ENCODE peak calls at places on chromosomes 6 and 20, in seven cellular contexts. One of them, this sample, is unnamed.

GRCh38 chr20:5735845-5736530 is 14.2 kb upstream of the SHLD1 start:
- DNase-seq in stimulated activated CD8-positive, alpha-beta memory T cell treated with anti-CD3 and anti-CD28 coated beads, Interleukin-7, amount 100 ng/mL, for 1 hour: no peak
- DNase-seq in Calu3: no peak
- DNase-seq in mesothelial cell of epicardium: no peak
- DNase-seq in A172: no peak
- DNase-seq in anterior cingulate cortex: no peak
- DNase-seq in fibroblast of mammary gland: no peak
- DNase-seq in this sample: no peak

GRCh38 chr6:159804504-159804903 is 4.4 kb downstream of the PNLDC1 start:
- DNase-seq in mesothelial cell of epicardium: no peak
- DNase-seq in Calu3: no peak
- DNase-seq in A172: no peak
- DNase-seq in fibroblast of mammary gland: no peak
- DNase-seq in anterior cingulate cortex: no peak
- DNase-seq in stimulated activated CD8-positive, alpha-beta memory T cell treated with anti-CD3 and anti-CD28 coated beads, Interleukin-7, amount 100 ng/mL, for 1 hour: no peak
- DNase-seq in this sample: no peak

GRCh38 chr20:60691966-60692615 is 560.0 kb upstream of the CDH4 start:
- DNase-seq in A172: no peak
- DNase-seq in anterior cingulate cortex: no peak
- DNase-seq in stimulated activated CD8-positive, alpha-beta memory T cell treated with anti-CD3 and anti-CD28 coated beads, Interleukin-7, amount 100 ng/mL, for 1 hour: no peak
- DNase-seq in fibroblast of mammary gland: no peak
- DNase-seq in mesothelial cell of epicardium: no peak
- DNase-seq in Calu3: no peak
- DNase-seq in this sample: no peak

GRCh38 chr6:12403946-12404647 is 113.9 kb downstream of the EDN1 start:
- DNase-seq in A172: no peak
- DNase-seq in mesothelial cell of epicardium: no peak
- DNase-seq in anterior cingulate cortex: no peak
- DNase-seq in Calu3: no peak
- DNase-seq in fibroblast of mammary gland: peak
- DNase-seq in stimulated activated CD8-positive, alpha-beta memory T cell treated with anti-CD3 and anti-CD28 coated beads, Interleukin-7, amount 100 ng/mL, for 1 hour: no peak
- DNase-seq in this sample: no peak

GRCh38 chr6:45472383-45472782 is 94.6 kb upstream of the SUPT3H start:
- DNase-seq in mesothelial cell of epicardium: no peak
- DNase-seq in anterior cingulate cortex: no peak
- DNase-seq in Calu3: no peak
- DNase-seq in fibroblast of mammary gland: peak
- DNase-seq in A172: no peak
- DNase-seq in stimulated activated CD8-positive, alpha-beta memory T cell treated with anti-CD3 and anti-CD28 coated beads, Interleukin-7, amount 100 ng/mL, for 1 hour: no peak
- DNase-seq in this sample: no peak

GRCh38 chr6:69801225-69801624 is 4.4 kb upstream of the LMBRD1 start:
- DNase-seq in A172: no peak
- DNase-seq in stimulated activated CD8-positive, alpha-beta memory T cell treated with anti-CD3 and anti-CD28 coated beads, Interleukin-7, amount 100 ng/mL, for 1 hour: no peak
- DNase-seq in Calu3: no peak
- DNase-seq in mesothelial cell of epicardium: no peak
- DNase-seq in fibroblast of mammary gland: no peak
- DNase-seq in anterior cingulate cortex: no peak
- DNase-seq in this sample: no peak

GRCh38 chr6:48671506-48671905 is 560.5 kb upstream of the PTCHD4 start:
- DNase-seq in fibroblast of mammary gland: peak
- DNase-seq in stimulated activated CD8-positive, alpha-beta memory T cell treated with anti-CD3 and anti-CD28 coated beads, Interleukin-7, amount 100 ng/mL, for 1 hour: no peak
- DNase-seq in mesothelial cell of epicardium: no peak
- DNase-seq in A172: peak
- DNase-seq in anterior cingulate cortex: no peak
- DNase-seq in Calu3: no peak
- DNase-seq in this sample: no peak

GRCh38 chr6:115773741-115774140 is 286.9 kb downstream of the FRK start:
- DNase-seq in Calu3: no peak
- DNase-seq in fibroblast of mammary gland: no peak
- DNase-seq in A172: no peak
- DNase-seq in mesothelial cell of epicardium: no peak
- DNase-seq in anterior cingulate cortex: no peak
- DNase-seq in stimulated activated CD8-positive, alpha-beta memory T cell treated with anti-CD3 and anti-CD28 coated beads, Interleukin-7, amount 100 ng/mL, for 1 hour: no peak
- DNase-seq in this sample: no peak

GRCh38 chr6:95133578-95133977 is 443.8 kb upstream of the MANEA start:
- DNase-seq in mesothelial cell of epicardium: no peak
- DNase-seq in A172: no peak
- DNase-seq in Calu3: peak
- DNase-seq in stimulated activated CD8-positive, alpha-beta memory T cell treated with anti-CD3 and anti-CD28 coated beads, Interleukin-7, amount 100 ng/mL, for 1 hour: no peak
- DNase-seq in fibroblast of mammary gland: no peak
- DNase-seq in anterior cingulate cortex: no peak
- DNase-seq in this sample: no peak

GRCh38 chr20:7728373-7728772 is 211.9 kb downstream of the HAO1 start:
- DNase-seq in mesothelial cell of epicardium: no peak
- DNase-seq in A172: no peak
- DNase-seq in stimulated activated CD8-positive, alpha-beta memory T cell treated with anti-CD3 and anti-CD28 coated beads, Interleukin-7, amount 100 ng/mL, for 1 hour: no peak
- DNase-seq in fibroblast of mammary gland: peak
- DNase-seq in Calu3: no peak
- DNase-seq in anterior cingulate cortex: no peak
- DNase-seq in this sample: no peak

GRCh38 chr20:5663396-5663795 is 86.8 kb upstream of the SHLD1 start:
- DNase-seq in anterior cingulate cortex: no peak
- DNase-seq in fibroblast of mammary gland: no peak
- DNase-seq in Calu3: no peak
- DNase-seq in A172: no peak
- DNase-seq in stimulated activated CD8-positive, alpha-beta memory T cell treated with anti-CD3 and anti-CD28 coated beads, Interleukin-7, amount 100 ng/mL, for 1 hour: no peak
- DNase-seq in mesothelial cell of epicardium: no peak
- DNase-seq in this sample: no peak

GRCh38 chr6:116840091-116840490 is 11.2 kb upstream of the GPRC6A start:
- DNase-seq in A172: peak
- DNase-seq in Calu3: no peak
- DNase-seq in fibroblast of mammary gland: peak
- DNase-seq in anterior cingulate cortex: no peak
- DNase-seq in stimulated activated CD8-positive, alpha-beta memory T cell treated with anti-CD3 and anti-CD28 coated beads, Interleukin-7, amount 100 ng/mL, for 1 hour: no peak
- DNase-seq in mesothelial cell of epicardium: no peak
- DNase-seq in this sample: no peak

GRCh38 chr20:20410678-20411077 is 42.8 kb downstream of the INSM1 start:
- DNase-seq in mesothelial cell of epicardium: no peak
- DNase-seq in fibroblast of mammary gland: no peak
- DNase-seq in A172: no peak
- DNase-seq in anterior cingulate cortex: no peak
- DNase-seq in Calu3: no peak
- DNase-seq in stimulated activated CD8-positive, alpha-beta memory T cell treated with anti-CD3 and anti-CD28 coated beads, Interleukin-7, amount 100 ng/mL, for 1 hour: no peak
- DNase-seq in this sample: no peak

GRCh38 chr6:128432394-128432793 is 88.0 kb downstream of the PTPRK start:
- DNase-seq in anterior cingulate cortex: no peak
- DNase-seq in Calu3: no peak
- DNase-seq in stimulated activated CD8-positive, alpha-beta memory T cell treated with anti-CD3 and anti-CD28 coated beads, Interleukin-7, amount 100 ng/mL, for 1 hour: no peak
- DNase-seq in A172: peak
- DNase-seq in fibroblast of mammary gland: peak
- DNase-seq in mesothelial cell of epicardium: no peak
- DNase-seq in this sample: no peak

GRCh38 chr6:82246802-82247633 is 526 bp downstream of the IBTK start:
- DNase-seq in fibroblast of mammary gland: peak
- DNase-seq in A172: peak
- DNase-seq in stimulated activated CD8-positive, alpha-beta memory T cell treated with anti-CD3 and anti-CD28 coated beads, Interleukin-7, amount 100 ng/mL, for 1 hour: no peak
- DNase-seq in Calu3: peak
- DNase-seq in mesothelial cell of epicardium: peak
- DNase-seq in anterior cingulate cortex: peak
- DNase-seq in this sample: no peak

GRCh38 chr6:79570129-79570801 is 33.0 kb upstream of the LCA5 start:
- DNase-seq in fibroblast of mammary gland: peak
- DNase-seq in Calu3: peak
- DNase-seq in A172: peak
- DNase-seq in stimulated activated CD8-positive, alpha-beta memory T cell treated with anti-CD3 and anti-CD28 coated beads, Interleukin-7, amount 100 ng/mL, for 1 hour: no peak
- DNase-seq in mesothelial cell of epicardium: no peak
- DNase-seq in anterior cingulate cortex: no peak
- DNase-seq in this sample: no peak

GRCh38 chr6:13284646-13285045 is 43.7 kb downstream of the TBC1D7 start:
- DNase-seq in A172: no peak
- DNase-seq in mesothelial cell of epicardium: no peak
- DNase-seq in fibroblast of mammary gland: no peak
- DNase-seq in anterior cingulate cortex: no peak
- DNase-seq in Calu3: no peak
- DNase-seq in stimulated activated CD8-positive, alpha-beta memory T cell treated with anti-CD3 and anti-CD28 coated beads, Interleukin-7, amount 100 ng/mL, for 1 hour: no peak
- DNase-seq in this sample: no peak

GRCh38 chr20:50541606-50542041 is 31.4 kb downstream of the PTPN1 start:
- DNase-seq in stimulated activated CD8-positive, alpha-beta memory T cell treated with anti-CD3 and anti-CD28 coated beads, Interleukin-7, amount 100 ng/mL, for 1 hour: no peak
- DNase-seq in fibroblast of mammary gland: no peak
- DNase-seq in anterior cingulate cortex: no peak
- DNase-seq in A172: peak
- DNase-seq in Calu3: peak
- DNase-seq in mesothelial cell of epicardium: no peak
- DNase-seq in this sample: no peak

GRCh38 chr6:51182884-51183283 is 364.2 kb downstream of the TFAP2B start:
- DNase-seq in A172: no peak
- DNase-seq in Calu3: no peak
- DNase-seq in anterior cingulate cortex: no peak
- DNase-seq in stimulated activated CD8-positive, alpha-beta memory T cell treated with anti-CD3 and anti-CD28 coated beads, Interleukin-7, amount 100 ng/mL, for 1 hour: no peak
- DNase-seq in fibroblast of mammary gland: no peak
- DNase-seq in mesothelial cell of epicardium: no peak
- DNase-seq in this sample: no peak

GRCh38 chr6:16206595-16207037 is 31.8 kb upstream of the GMPR start:
- DNase-seq in fibroblast of mammary gland: peak
- DNase-seq in mesothelial cell of epicardium: no peak
- DNase-seq in anterior cingulate cortex: peak
- DNase-seq in Calu3: peak
- DNase-seq in A172: peak
- DNase-seq in stimulated activated CD8-positive, alpha-beta memory T cell treated with anti-CD3 and anti-CD28 coated beads, Interleukin-7, amount 100 ng/mL, for 1 hour: no peak
- DNase-seq in this sample: no peak

GRCh38 chr6:7910298-7910653 is 312 bp downstream of the TXNDC5 start:
- DNase-seq in fibroblast of mammary gland: no peak
- DNase-seq in Calu3: no peak
- DNase-seq in anterior cingulate cortex: no peak
- DNase-seq in A172: no peak
- DNase-seq in stimulated activated CD8-positive, alpha-beta memory T cell treated with anti-CD3 and anti-CD28 coated beads, Interleukin-7, amount 100 ng/mL, for 1 hour: no peak
- DNase-seq in mesothelial cell of epicardium: no peak
- DNase-seq in this sample: no peak

GRCh38 chr20:1569417-1569861 is 11.9 kb upstream of the SIRPD start:
- DNase-seq in mesothelial cell of epicardium: no peak
- DNase-seq in anterior cingulate cortex: no peak
- DNase-seq in A172: peak
- DNase-seq in Calu3: peak
- DNase-seq in fibroblast of mammary gland: peak
- DNase-seq in stimulated activated CD8-positive, alpha-beta memory T cell treated with anti-CD3 and anti-CD28 coated beads, Interleukin-7, amount 100 ng/mL, for 1 hour: no peak
- DNase-seq in this sample: no peak

GRCh38 chr20:45833883-45834796 is 541 bp downstream of the SNX21 start:
- DNase-seq in mesothelial cell of epicardium: peak
- DNase-seq in Calu3: peak
- DNase-seq in fibroblast of mammary gland: peak
- DNase-seq in anterior cingulate cortex: peak
- DNase-seq in A172: peak
- DNase-seq in stimulated activated CD8-positive, alpha-beta memory T cell treated with anti-CD3 and anti-CD28 coated beads, Interleukin-7, amount 100 ng/mL, for 1 hour: no peak
- DNase-seq in this sample: no peak

GRCh38 chr20:49167811-49168507 is 20.2 kb downstream of the STAU1 start:
- DNase-seq in Calu3: no peak
- DNase-seq in A172: no peak
- DNase-seq in fibroblast of mammary gland: peak
- DNase-seq in stimulated activated CD8-positive, alpha-beta memory T cell treated with anti-CD3 and anti-CD28 coated beads, Interleukin-7, amount 100 ng/mL, for 1 hour: no peak
- DNase-seq in mesothelial cell of epicardium: no peak
- DNase-seq in anterior cingulate cortex: no peak
- DNase-seq in this sample: no peak

GRCh38 chr20:49345538-49345937 is 67.7 kb upstream of the ZNFX1 start:
- DNase-seq in mesothelial cell of epicardium: no peak
- DNase-seq in anterior cingulate cortex: no peak
- DNase-seq in stimulated activated CD8-positive, alpha-beta memory T cell treated with anti-CD3 and anti-CD28 coated beads, Interleukin-7, amount 100 ng/mL, for 1 hour: no peak
- DNase-seq in A172: peak
- DNase-seq in fibroblast of mammary gland: peak
- DNase-seq in Calu3: peak
- DNase-seq in this sample: no peak

GRCh38 chr6:28188111-28188979 is 36.7 kb upstream of the ZSCAN9 start:
- DNase-seq in Calu3: no peak
- DNase-seq in A172: no peak
- DNase-seq in anterior cingulate cortex: no peak
- DNase-seq in stimulated activated CD8-positive, alpha-beta memory T cell treated with anti-CD3 and anti-CD28 coated beads, Interleukin-7, amount 100 ng/mL, for 1 hour: no peak
- DNase-seq in mesothelial cell of epicardium: no peak
- DNase-seq in fibroblast of mammary gland: no peak
- DNase-seq in this sample: no peak

GRCh38 chr6:117555262-117555849 is 47.0 kb downstream of the GOPC start:
- DNase-seq in mesothelial cell of epicardium: no peak
- DNase-seq in A172: no peak
- DNase-seq in stimulated activated CD8-positive, alpha-beta memory T cell treated with anti-CD3 and anti-CD28 coated beads, Interleukin-7, amount 100 ng/mL, for 1 hour: no peak
- DNase-seq in fibroblast of mammary gland: no peak
- DNase-seq in anterior cingulate cortex: no peak
- DNase-seq in Calu3: no peak
- DNase-seq in this sample: no peak

GRCh38 chr6:108687921-108688320 is 127.2 kb downstream of the FOXO3 start:
- DNase-seq in A172: no peak
- DNase-seq in mesothelial cell of epicardium: no peak
- DNase-seq in fibroblast of mammary gland: no peak
- DNase-seq in anterior cingulate cortex: no peak
- DNase-seq in Calu3: no peak
- DNase-seq in stimulated activated CD8-positive, alpha-beta memory T cell treated with anti-CD3 and anti-CD28 coated beads, Interleukin-7, amount 100 ng/mL, for 1 hour: no peak
- DNase-seq in this sample: no peak

GRCh38 chr6:169556758-169557505 is 144.9 kb downstream of the WDR27 start:
- DNase-seq in Calu3: no peak
- DNase-seq in anterior cingulate cortex: no peak
- DNase-seq in A172: no peak
- DNase-seq in mesothelial cell of epicardium: no peak
- DNase-seq in fibroblast of mammary gland: no peak
- DNase-seq in stimulated activated CD8-positive, alpha-beta memory T cell treated with anti-CD3 and anti-CD28 coated beads, Interleukin-7, amount 100 ng/mL, for 1 hour: no peak
- DNase-seq in this sample: no peak

GRCh38 chr6:112218563-112218962 is 35.8 kb downstream of the LAMA4 start:
- DNase-seq in stimulated activated CD8-positive, alpha-beta memory T cell treated with anti-CD3 and anti-CD28 coated beads, Interleukin-7, amount 100 ng/mL, for 1 hour: no peak
- DNase-seq in mesothelial cell of epicardium: no peak
- DNase-seq in Calu3: peak
- DNase-seq in anterior cingulate cortex: no peak
- DNase-seq in fibroblast of mammary gland: peak
- DNase-seq in A172: peak
- DNase-seq in this sample: no peak

GRCh38 chr20:51460569-51461265 is 81.8 kb downstream of the NFATC2 start:
- DNase-seq in fibroblast of mammary gland: no peak
- DNase-seq in Calu3: no peak
- DNase-seq in A172: no peak
- DNase-seq in stimulated activated CD8-positive, alpha-beta memory T cell treated with anti-CD3 and anti-CD28 coated beads, Interleukin-7, amount 100 ng/mL, for 1 hour: no peak
- DNase-seq in anterior cingulate cortex: no peak
- DNase-seq in mesothelial cell of epicardium: no peak
- DNase-seq in this sample: no peak

GRCh38 chr6:34771727-34772126 is 14.4 kb downstream of the SNRPC start:
- DNase-seq in anterior cingulate cortex: no peak
- DNase-seq in stimulated activated CD8-positive, alpha-beta memory T cell treated with anti-CD3 and anti-CD28 coated beads, Interleukin-7, amount 100 ng/mL, for 1 hour: no peak
- DNase-seq in fibroblast of mammary gland: peak
- DNase-seq in A172: peak
- DNase-seq in mesothelial cell of epicardium: no peak
- DNase-seq in Calu3: no peak
- DNase-seq in this sample: no peak

GRCh38 chr6:46511320-46511719 is 20.1 kb upstream of the RCAN2 start:
- DNase-seq in mesothelial cell of epicardium: no peak
- DNase-seq in Calu3: no peak
- DNase-seq in anterior cingulate cortex: no peak
- DNase-seq in stimulated activated CD8-positive, alpha-beta memory T cell treated with anti-CD3 and anti-CD28 coated beads, Interleukin-7, amount 100 ng/mL, for 1 hour: no peak
- DNase-seq in A172: no peak
- DNase-seq in fibroblast of mammary gland: no peak
- DNase-seq in this sample: no peak

This sample was measured in esophagus squamous epithelium.